ENCODE peak calls at places on chromosome 2, in nine cellular contexts. B is heart right ventricle; A is CD8-positive, alpha-beta T cell; Z is mesendoderm; W is lower lobe of right lung; N is cardiac muscle cell; E is thoracic aorta; V is sigmoid colon; T is breast epithelium. F is an unnamed sample. For H3K36me3, the result is how much of the 10 kb centered on the place peaks cover.

GRCh38 chr2:163812926-163813520 is 77.2 kb upstream of the FIGN start:
- DNase-seq in B (no peak), A (no peak), Z (peak), W (no peak), N (no peak), E (no peak), V (no peak), T (no peak), F (no peak)

GRCh38 chr2:54599326-54599710 is 124.1 kb upstream of the EML6 start:
- DNase-seq in B (no peak), A (no peak), Z (no peak), W (no peak), N (no peak), E (no peak), V (no peak), T (peak), F (no peak)

GRCh38 chr2:145592362-145592761 is 1072.4 kb upstream of the ZEB2 start:
- DNase-seq in B (no peak), A (no peak), Z (peak), W (no peak), N (peak), E (no peak), V (no peak), T (no peak), F (no peak)

GRCh38 chr2:195027947-195028346 is 629.1 kb upstream of the SLC39A10 start:
- DNase-seq in B (no peak), A (no peak), Z (peak), W (no peak), N (no peak), E (no peak), V (no peak), T (no peak), F (no peak)

GRCh38 chr2:176565641-176566323 is 296.5 kb downstream of the MTX2 start:
- DNase-seq in B (no peak), A (no peak), Z (no peak), W (no peak), N (no peak), E (no peak), V (peak), T (no peak), F (no peak)

GRCh38 chr2:174664084-174664759 is 66.6 kb upstream of the WIPF1 start:
- DNase-seq in B (no peak), A (no peak), Z (no peak), W (no peak), N (no peak), E (no peak), V (peak), T (no peak), F (no peak)

GRCh38 chr2:237601453-237602116 is 11.1 kb upstream of the RAB17 start:
- DNase-seq in B (no peak), A (no peak), Z (peak), W (no peak), N (peak), E (no peak), V (no peak), T (no peak), F (no peak)

GRCh38 chr2:182715121-182715895 is 749 bp upstream of the DNAJC10 start:
- DNase-seq in B (no peak), A (no peak), Z (no peak), W (no peak), N (peak), E (no peak), V (no peak), T (no peak), F (no peak)

GRCh38 chr2:154375625-154376020 is 322.9 kb upstream of the KCNJ3 start:
- DNase-seq in B (no peak), A (no peak), Z (peak), W (no peak), N (peak), E (no peak), V (no peak), T (no peak), F (no peak)

GRCh38 chr2:193980599-193980998 is 1676.4 kb upstream of the SLC39A10 start:
- DNase-seq in B (no peak), A (no peak), Z (peak), W (no peak), N (no peak), E (no peak), V (no peak), T (no peak), F (no peak)

GRCh38 chr2:207224814-207225482 is 59.2 kb upstream of the KLF7 start:
- DNase-seq in B (no peak), A (no peak), Z (peak), W (no peak), N (no peak), E (no peak), V (no peak), T (no peak), F (no peak)

GRCh38 chr2:172864182-172864581 is 128.5 kb downstream of the RAPGEF4 start:
- DNase-seq in B (peak), A (peak), Z (peak), W (peak), N (peak), E (no peak), V (peak), T (no peak), F (peak)

GRCh38 chr2:64052468-64053241 is 33.4 kb upstream of the VPS54 start:
- DNase-seq in B (peak), A (peak), Z (no peak), W (no peak), N (peak), E (no peak), V (no peak), T (no peak), F (no peak)

GRCh38 chr2:159093496-159093895 is 125.1 kb downstream of the TANC1 start:
- DNase-seq in B (no peak), A (no peak), Z (no peak), W (no peak), N (no peak), E (no peak), V (no peak), T (no peak), F (no peak)

GRCh38 chr2:27807476-27807875 is 36.0 kb downstream of the MRPL33 start:
- DNase-seq in B (no peak), A (no peak), Z (peak), W (peak), N (peak), E (no peak), V (no peak), T (no peak), F (no peak)

GRCh38 chr2:63424329-63425078 is 163.8 kb downstream of the WDPCP start:
- DNase-seq in B (no peak), A (no peak), Z (peak), W (no peak), N (peak), E (no peak), V (no peak), T (no peak), F (no peak)

GRCh38 chr2:177772529-177772928 is 300.0 kb downstream of the PDE11A start:
- DNase-seq in B (no peak), A (no peak), Z (peak), W (no peak), N (peak), E (no peak), V (no peak), T (no peak), F (no peak)

GRCh38 chr2:113407446-113408099 is 29.9 kb upstream of the ZNG1B start:
- DNase-seq in B (no peak), A (no peak), Z (peak), W (no peak), N (peak), E (no peak), V (no peak), T (no peak), F (no peak)

GRCh38 chr2:10274376-10274775 is 28.3 kb upstream of the HPCAL1 start:
- DNase-seq in B (no peak), A (no peak), Z (no peak), W (no peak), N (no peak), E (no peak), V (no peak), T (no peak), F (peak)

GRCh38 chr2:196925768-196926561 is 542 bp downstream of the PGAP1 start:
- DNase-seq in B (peak), A (peak), Z (peak), W (peak), N (peak), E (no peak), V (peak), T (no peak), F (peak)

GRCh38 chr2:199490049-199490448 is 32.3 kb upstream of the SATB2 start:
- DNase-seq in B (no peak), A (no peak), Z (no peak), W (no peak), N (no peak), E (no peak), V (no peak), T (no peak), F (no peak)

GRCh38 chr2:162480067-162480466 is 136.1 kb downstream of the GCA start:
- DNase-seq in B (no peak), A (no peak), Z (no peak), W (no peak), N (no peak), E (no peak), V (no peak), T (no peak), F (no peak)

GRCh38 chr2:186299610-186300009 is 186.4 kb upstream of the ZC3H15 start:
- DNase-seq in B (no peak), A (no peak), Z (no peak), W (no peak), N (no peak), E (no peak), V (no peak), T (no peak), F (no peak)

GRCh38 chr2:18975506-18975905 is 382.9 kb downstream of the OSR1 start:
- DNase-seq in B (no peak), A (no peak), Z (no peak), W (no peak), N (no peak), E (no peak), V (no peak), T (no peak), F (no peak)

GRCh38 chr2:20563833-20564232 is 87.1 kb downstream of the HS1BP3 start:
- DNase-seq in B (no peak), A (no peak), Z (no peak), W (no peak), N (peak), E (no peak), V (no peak), T (no peak), F (no peak)

GRCh38 chr2:31138037-31138962 is at the start of gene GALNT14:
- DNase-seq in B (peak), A (no peak), Z (peak), W (peak), N (peak), E (no peak), V (peak), T (peak), F (peak)

GRCh38 chr2:217271813-217272212 is 411.9 kb upstream of the TNP1 start:
- DNase-seq in B (no peak), A (no peak), Z (no peak), W (no peak), N (no peak), E (no peak), V (no peak), T (peak), F (no peak)

GRCh38 chr2:567865-568638 is 109.2 kb downstream of the TMEM18 start:
- DNase-seq in B (peak), A (no peak), Z (no peak), W (no peak), N (peak), E (no peak), V (peak), T (peak), F (peak)

GRCh38 chr2:33267745-33268144 is 208.7 kb upstream of the RASGRP3 start:
- DNase-seq in B (no peak), A (no peak), Z (no peak), W (no peak), N (peak), E (no peak), V (no peak), T (no peak), F (no peak)

DNA sequence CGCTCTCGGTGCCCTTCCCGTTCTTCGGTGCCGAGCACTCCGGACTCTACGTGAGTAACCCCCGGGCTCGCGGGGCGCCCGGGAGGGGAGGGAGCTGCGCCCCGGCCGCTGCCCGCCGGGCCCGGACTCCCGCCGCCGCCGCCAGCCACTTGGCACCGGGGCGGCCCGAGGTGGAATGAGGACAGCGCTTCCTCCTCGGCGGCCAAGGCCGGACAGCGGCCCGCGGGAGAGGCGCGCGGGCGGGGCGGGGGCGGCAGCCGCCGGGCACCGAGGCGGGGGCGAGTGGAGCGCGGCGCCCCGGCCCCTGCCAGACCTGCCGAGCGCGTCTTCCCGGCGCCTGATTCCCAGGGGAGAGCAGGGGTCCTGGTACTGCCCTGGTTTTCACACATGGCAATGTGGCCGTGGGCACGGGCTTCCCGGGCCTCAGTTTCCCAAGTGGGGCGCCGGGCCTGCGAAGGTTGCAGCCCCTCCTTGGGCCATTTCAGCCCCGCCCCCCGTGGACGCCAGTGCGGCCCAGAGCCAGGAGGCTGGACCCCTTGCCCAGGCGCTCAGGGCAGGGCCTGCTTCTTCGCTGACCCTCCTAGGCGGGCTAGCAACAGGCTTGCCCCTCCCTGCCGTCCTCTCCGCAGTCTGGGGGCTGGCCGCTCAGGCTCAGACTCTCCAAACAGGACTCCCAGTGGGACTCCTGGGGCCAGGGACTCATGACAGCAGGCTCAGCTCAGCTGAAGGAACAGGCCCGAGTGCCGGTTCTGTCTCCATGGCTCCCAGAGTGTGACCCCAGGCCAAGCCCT is 778 bp downstream of the SNED1 start:
- DNase-seq in B (peak), A (no peak), Z (no peak), W (peak), N (no peak), E (no peak), V (peak), T (peak), F (peak)
- H3K4me3 ChIP-seq in B (peak), A (peak), Z (peak), W (peak), N (peak), E (peak), V (peak), T (peak), F (peak)

GRCh38 chr2:38977047-38977446 is 87.4 kb downstream of the ARHGEF33 start:
- DNase-seq in B (no peak), A (no peak), Z (no peak), W (no peak), N (no peak), E (no peak), V (no peak), T (no peak), F (no peak)

GRCh38 chr2:38981670-38982357 is 92.1 kb downstream of the ARHGEF33 start:
- DNase-seq in B (no peak), A (no peak), Z (no peak), W (no peak), N (no peak), E (no peak), V (no peak), T (no peak), F (no peak)

GRCh38 chr2:38981061-38981669 is 91.5 kb downstream of the ARHGEF33 start:
- DNase-seq in B (no peak), A (no peak), Z (no peak), W (no peak), N (no peak), E (no peak), V (no peak), T (no peak), F (no peak)

GRCh38 chr2:38978908-38979307 is 89.2 kb downstream of the ARHGEF33 start:
- DNase-seq in B (no peak), A (no peak), Z (no peak), W (no peak), N (no peak), E (no peak), V (no peak), T (no peak), F (no peak)

GRCh38 chr2:38978504-38978903 is 88.8 kb downstream of the ARHGEF33 start:
- DNase-seq in B (no peak), A (no peak), Z (peak), W (no peak), N (no peak), E (no peak), V (no peak), T (no peak), F (no peak)
- H3K27ac ChIP-seq in B (no peak), A (no peak), Z (no peak), W (no peak), N (no peak), E (no peak), V (no peak), T (no peak), F (no peak)

GRCh38 chr2:135773319-135773718 is 31.7 kb downstream of the UBXN4 start:
- DNase-seq in B (no peak), A (no peak), Z (no peak), W (no peak), N (no peak), E (no peak), V (no peak), T (no peak), F (no peak)

GRCh38 chr2:135773917-135774316 is 32.3 kb downstream of the UBXN4 start:
- DNase-seq in B (no peak), A (no peak), Z (no peak), W (no peak), N (peak), E (no peak), V (no peak), T (no peak), F (no peak)

GRCh38 chr2:135768863-135769262 is 27.2 kb downstream of the UBXN4 start:
- DNase-seq in B (no peak), A (no peak), Z (peak), W (no peak), N (no peak), E (no peak), V (no peak), T (no peak), F (no peak)
- H3K36me3 ChIP-seq in B (half or more), A (half or more), Z (under half), W (half or more), N (half or more), E (half or more), V (half or more), T (under half), F (half or more)

GRCh38 chr2:45010706-45011036 is 1.4 kb upstream of the SIX2 start:
- DNase-seq in B (no peak), A (no peak), Z (no peak), W (no peak), N (peak), E (no peak), V (no peak), T (no peak), F (no peak)
- H3K4me3 ChIP-seq in B (peak), A (no peak), Z (peak), W (peak), N (peak), E (peak), V (peak), T (peak), F (peak)

GRCh38 chr2:212842544-212843185 is 304.1 kb upstream of the ERBB4 start:
- DNase-seq in B (no peak), A (no peak), Z (no peak), W (no peak), N (peak), E (no peak), V (no peak), T (no peak), F (no peak)

GRCh38 chr2:212845941-212846340 is 305.5 kb downstream of the IKZF2 start:
- DNase-seq in B (no peak), A (no peak), Z (no peak), W (no peak), N (no peak), E (no peak), V (no peak), T (no peak), F (no peak)

GRCh38 chr2:212841426-212841825 is 302.8 kb upstream of the ERBB4 start:
- DNase-seq in B (no peak), A (no peak), Z (no peak), W (no peak), N (no peak), E (no peak), V (no peak), T (no peak), F (no peak)

GRCh38 chr2:212843409-212844199 is 305.0 kb upstream of the ERBB4 start:
- DNase-seq in B (no peak), A (no peak), Z (no peak), W (no peak), N (peak), E (no peak), V (no peak), T (no peak), F (no peak)
- H3K27ac ChIP-seq in B (no peak), A (no peak), Z (no peak), W (no peak), N (no peak), E (no peak), V (no peak), T (no peak), F (no peak)

GRCh38 chr2:74101574-74102300 is 46.0 kb downstream of the BOLA3 start:
- DNase-seq in B (no peak), A (no peak), Z (no peak), W (no peak), N (no peak), E (no peak), V (no peak), T (no peak), F (no peak)

GRCh38 chr2:74102516-74102915 is 45.2 kb downstream of the BOLA3 start:
- DNase-seq in B (no peak), A (no peak), Z (no peak), W (no peak), N (no peak), E (no peak), V (no peak), T (no peak), F (no peak)

GRCh38 chr2:74099271-74099670 is 48.4 kb downstream of the BOLA3 start:
- DNase-seq in B (no peak), A (no peak), Z (no peak), W (no peak), N (no peak), E (no peak), V (no peak), T (no peak), F (no peak)

GRCh38 chr2:74100254-74101216 is 47.2 kb downstream of the BOLA3 start:
- DNase-seq in B (no peak), A (no peak), Z (no peak), W (peak), N (no peak), E (no peak), V (no peak), T (no peak), F (no peak)

DNA sequence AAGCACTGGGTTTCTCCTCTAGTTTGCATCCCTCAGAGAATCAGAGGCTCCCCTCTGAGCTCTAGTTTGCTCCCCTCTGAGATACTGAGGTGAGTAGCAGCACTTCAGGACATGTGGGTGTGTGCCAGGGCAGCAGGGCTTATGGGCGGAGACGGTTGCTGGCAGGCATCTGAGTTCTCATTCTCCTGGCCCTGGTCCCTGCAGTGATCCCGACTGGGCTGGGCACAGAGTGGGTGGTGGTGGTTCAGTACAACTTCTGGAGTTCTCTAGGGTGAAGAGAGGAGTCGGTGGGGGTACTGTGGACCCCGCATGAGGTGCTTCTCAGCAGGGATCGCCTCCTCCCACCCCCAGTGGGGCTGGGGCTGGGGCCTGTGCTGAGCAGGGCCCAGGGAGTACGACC is 47.9 kb downstream of the BOLA3 start:
- DNase-seq in B (peak), A (no peak), Z (no peak), W (peak), N (no peak), E (no peak), V (no peak), T (no peak), F (no peak)
- H3K36me3 ChIP-seq in B (half or more), A (under half), Z (under half), W (half or more), N (under half), E (under half), V (half or more), T (under half), F (under half)

GRCh38 chr2:168801456-168801855 is 981 bp upstream of the NOSTRIN start:
- DNase-seq in B (no peak), A (no peak), Z (no peak), W (no peak), N (no peak), E (no peak), V (no peak), T (no peak), F (no peak)

GRCh38 chr2:168804214-168804613 is 1.8 kb downstream of the NOSTRIN start:
- DNase-seq in B (peak), A (no peak), Z (no peak), W (no peak), N (no peak), E (no peak), V (no peak), T (no peak), F (no peak)

GRCh38 chr2:168805615-168806014 is 3.2 kb downstream of the NOSTRIN start:
- DNase-seq in B (no peak), A (no peak), Z (no peak), W (no peak), N (no peak), E (no peak), V (no peak), T (no peak), F (no peak)

GRCh38 chr2:168801961-168802824 is at the start of gene NOSTRIN:
- DNase-seq in B (peak), A (no peak), Z (no peak), W (no peak), N (peak), E (no peak), V (no peak), T (peak), F (no peak)

GRCh38 chr2:168802825-168803726 is 639 bp downstream of the NOSTRIN start:
- DNase-seq in B (no peak), A (no peak), Z (no peak), W (no peak), N (no peak), E (no peak), V (no peak), T (no peak), F (no peak)
- H3K4me3 ChIP-seq in B (peak), A (no peak), Z (no peak), W (peak), N (no peak), E (peak), V (peak), T (peak), F (peak)

F was measured in tibial artery.